ENCODE peak calls at places on chromosomes 11 and 22, in five cellular contexts. Y is stimulated activated CD8-positive, alpha-beta memory T cell treated with anti-CD3 and anti-CD28 coated beads, Interleukin-4, amount 100 ng/mL, for 48 hours; B is stimulated activated CD4-positive, alpha-beta T cell treated with anti-CD3 and anti-CD28 coated beads, Interleukin-1b, Interleukin-23, amount 100 ng/mL, for 4 hours; A is memory B cell; G is left cardiac atrium. L is an unnamed sample.
A peak's percentile ranks its signal among the peaks of the same experiment; 100 is the strongest.

GRCh38 chr11:128733440-128734115 is 39.7 kb downstream of the FLI1 start:
- DNase-seq in Y (peak; percentile 58), G (no peak), B (no peak), A (no peak), L (no peak)

GRCh38 chr11:97349201-97349600 is 959.4 kb downstream of the JRKL start:
- DNase-seq in B (no peak), G (no peak), Y (no peak), A (no peak), L (no peak)

GRCh38 chr22:43228330-43228729 is 41.4 kb upstream of the TTLL12 start:
- DNase-seq in B (no peak), G (no peak), A (no peak), Y (peak; percentile 61), L (peak; percentile 17)

GRCh38 chr22:22080270-22080669 is 97.7 kb upstream of the TOP3B start:
- DNase-seq in B (no peak), A (no peak), Y (no peak), G (no peak), L (no peak)

GRCh38 chr22:37968452-37969251 is 15.2 kb downstream of the POLR2F start:
- DNase-seq in B (no peak), G (no peak), A (no peak), Y (no peak), L (no peak)

GRCh38 chr11:86745571-86745970 is 54.8 kb upstream of the PRSS23 start:
- DNase-seq in A (no peak), B (no peak), Y (no peak), G (no peak), L (no peak)

GRCh38 chr22:48884292-48884691 is 943.4 kb downstream of the BRD1 start:
- DNase-seq in G (no peak), A (no peak), B (no peak), Y (no peak), L (no peak)

GRCh38 chr11:35892166-35892565 is 51.7 kb upstream of the LDLRAD3 start:
- DNase-seq in A (no peak), G (no peak), B (no peak), Y (no peak), L (no peak)

GRCh38 chr11:1888811-1889526 is 2.7 kb downstream of the PRR33 start:
- DNase-seq in Y (peak; percentile 77), B (peak; percentile 40), G (peak; percentile 35), A (no peak), L (no peak)

GRCh38 chr11:20112291-20113146 is 47.8 kb downstream of the DBX1 start:
- DNase-seq in Y (no peak), G (peak; percentile 86), A (no peak), B (no peak), L (no peak)

GRCh38 chr11:131217313-131218297 is 152.8 kb upstream of the NTM start:
- DNase-seq in A (no peak), B (no peak), G (no peak), Y (no peak), L (no peak)

GRCh38 chr22:23220485-23221350 is 40.4 kb downstream of the BCR start:
- DNase-seq in B (no peak), A (peak; percentile 46), G (peak; percentile 49), Y (peak; percentile 45), L (no peak)

GRCh38 chr11:12377106-12377823 is at the start of gene PARVA:
- DNase-seq in Y (no peak), B (no peak), A (no peak), G (peak; percentile 77), L (no peak)

GRCh38 chr11:62665630-62666258 is 632 bp downstream of the CSKMT start:
- DNase-seq in A (peak; percentile 47), G (peak; percentile 57), B (peak; percentile 51), Y (peak; percentile 79), L (no peak)

GRCh38 chr22:33006220-33006954 is 51.8 kb downstream of the SYN3 start:
- DNase-seq in B (no peak), Y (no peak), A (no peak), G (no peak), L (no peak)

GRCh38 chr22:50304528-50305392 is 2.7 kb downstream of the PLXNB2 start:
- DNase-seq in A (no peak), G (no peak), Y (no peak), B (no peak), L (no peak)

GRCh38 chr11:73260127-73260457 is 12.0 kb upstream of the P2RY6 start:
- DNase-seq in A (no peak), Y (no peak), B (no peak), G (no peak), L (no peak)

GRCh38 chr11:73384871-73385692 is 8.9 kb downstream of the RELT start:
- DNase-seq in G (peak; percentile 67), B (peak; percentile 36), Y (peak; percentile 31), A (peak; percentile 82), L (no peak)

GRCh38 chr11:112366777-112367176 is 106.1 kb upstream of the PLET1 start:
- DNase-seq in Y (no peak), B (no peak), A (no peak), G (no peak), L (no peak)

GRCh38 chr11:96222102-96222501 is 120.9 kb downstream of the MAML2 start:
- DNase-seq in A (no peak), Y (no peak), G (no peak), B (no peak), L (no peak)

GRCh38 chr11:42338056-42338455 is 878.6 kb upstream of the LRRC4C start:
- DNase-seq in G (no peak), B (no peak), A (no peak), Y (no peak), L (no peak)

GRCh38 chr22:19537941-19538488 is 13.8 kb upstream of the CLDN5 start:
- DNase-seq in G (no peak), Y (no peak), A (no peak), B (no peak), L (no peak)

GRCh38 chr11:28760676-28761390 is 652.6 kb downstream of the METTL15 start:
- DNase-seq in G (no peak), A (no peak), Y (no peak), B (no peak), L (no peak)

GRCh38 chr11:108069947-108070346 is 51.4 kb upstream of the ACAT1 start:
- DNase-seq in A (no peak), Y (no peak), G (no peak), B (no peak), L (no peak)

GRCh38 chr11:129388824-129389223 is 13.2 kb downstream of the BARX2 start:
- DNase-seq in G (no peak), Y (no peak), A (no peak), B (no peak), L (no peak)

GRCh38 chr11:123357990-123358827 is 71.9 kb upstream of the GRAMD1B start:
- DNase-seq in B (no peak), Y (peak; percentile 61), A (no peak), G (no peak), L (no peak)

GRCh38 chr11:6459049-6459448 is 14.7 kb downstream of the TRIM3 start:
- DNase-seq in B (no peak), Y (no peak), A (no peak), G (no peak), L (no peak)

GRCh38 chr11:129386795-129387390 is 11.2 kb downstream of the BARX2 start:
- DNase-seq in Y (no peak), G (no peak), B (no peak), A (no peak), L (no peak)

GRCh38 chr11:83004855-83005556 is 66.7 kb downstream of the RAB30 start:
- DNase-seq in G (no peak), B (no peak), Y (no peak), A (no peak), L (no peak)

GRCh38 chr11:118792642-118793124 is 1.7 kb upstream of the DDX6 start:
- DNase-seq in Y (peak; percentile 71), G (peak; percentile 75), B (peak; percentile 49), A (peak; percentile 45), L (peak; percentile 9)

GRCh38 chr11:14312736-14313438 is 46.1 kb downstream of the RRAS2 start:
- DNase-seq in A (no peak), Y (no peak), B (no peak), G (no peak), L (no peak)

GRCh38 chr11:122668562-122669090 is 13.1 kb downstream of the UBASH3B start:
- DNase-seq in G (no peak), Y (no peak), A (no peak), B (no peak), L (no peak)

GRCh38 chr11:130051077-130051476 is 18.6 kb upstream of the APLP2 start:
- DNase-seq in Y (no peak), G (no peak), A (no peak), B (no peak), L (no peak)

GRCh38 chr11:86931965-86932332 is 23.2 kb downstream of the FZD4 start:
- DNase-seq in Y (no peak), G (no peak), A (no peak), B (no peak), L (no peak)

GRCh38 chr11:108647701-108648527 is 17.0 kb upstream of the DDX10 start:
- DNase-seq in G (peak; percentile 68), Y (peak; percentile 70), B (peak; percentile 43), A (no peak), L (no peak)

GRCh38 chr22:39871008-39871798 is 22.4 kb downstream of the ENTHD1 start:
- DNase-seq in G (no peak), A (no peak), Y (no peak), B (no peak), L (no peak)